ENCODE peak calls at places on chromosome 20, in ten cellular contexts. One of them, this sample, is unnamed.

GRCh38 chr20:24965065-24965919 is 16.2 kb downstream of the CST7 start:
- DNase-seq in fibroblast of lung: no peak
- DNase-seq in GM23338: no peak
- DNase-seq in spleen: peak; percentile 75
- DNase-seq in mesothelial cell of epicardium: no peak
- DNase-seq in astrocyte of the spinal cord: no peak
- DNase-seq in body of pancreas: no peak
- DNase-seq in nephron progenitor cell: no peak
- DNase-seq in neural crest cell: no peak
- DNase-seq in AG04450: no peak
- DNase-seq in this sample: no peak

GRCh38 chr20:1327827-1328679 is 886 bp downstream of the SDCBP2 start:
- DNase-seq in fibroblast of lung: no peak
- DNase-seq in GM23338: no peak
- DNase-seq in spleen: peak; percentile 50
- DNase-seq in mesothelial cell of epicardium: peak; percentile 25
- DNase-seq in astrocyte of the spinal cord: no peak
- DNase-seq in body of pancreas: no peak
- DNase-seq in nephron progenitor cell: no peak
- DNase-seq in neural crest cell: no peak
- DNase-seq in AG04450: no peak
- DNase-seq in this sample: no peak

GRCh38 chr20:19937651-19938420 is 79.3 kb upstream of the NAA20 start:
- DNase-seq in fibroblast of lung: no peak
- DNase-seq in GM23338: no peak
- DNase-seq in spleen: no peak
- DNase-seq in mesothelial cell of epicardium: no peak
- DNase-seq in astrocyte of the spinal cord: no peak
- DNase-seq in body of pancreas: no peak
- DNase-seq in nephron progenitor cell: no peak
- DNase-seq in neural crest cell: no peak
- DNase-seq in AG04450: no peak
- DNase-seq in this sample: no peak

GRCh38 chr20:59299961-59300340 is 460 bp upstream of the EDN3 start:
- DNase-seq in fibroblast of lung: no peak
- DNase-seq in GM23338: peak; percentile 14
- DNase-seq in spleen: no peak
- DNase-seq in mesothelial cell of epicardium: no peak
- DNase-seq in astrocyte of the spinal cord: no peak
- DNase-seq in body of pancreas: peak; percentile 72
- DNase-seq in nephron progenitor cell: peak; percentile 21
- DNase-seq in neural crest cell: no peak
- DNase-seq in AG04450: no peak
- DNase-seq in this sample: no peak

GRCh38 chr20:36784900-36785299 is 11.3 kb upstream of the DSN1 start:
- DNase-seq in fibroblast of lung: peak; percentile 17
- DNase-seq in GM23338: no peak
- DNase-seq in spleen: no peak
- DNase-seq in mesothelial cell of epicardium: no peak
- DNase-seq in astrocyte of the spinal cord: no peak
- DNase-seq in body of pancreas: no peak
- DNase-seq in nephron progenitor cell: no peak
- DNase-seq in neural crest cell: no peak
- DNase-seq in AG04450: no peak
- DNase-seq in this sample: no peak

GRCh38 chr20:54132612-54133433 is 41.0 kb downstream of the CYP24A1 start:
- DNase-seq in fibroblast of lung: peak; percentile 99
- DNase-seq in GM23338: peak; percentile 76
- DNase-seq in spleen: no peak
- DNase-seq in mesothelial cell of epicardium: no peak
- DNase-seq in astrocyte of the spinal cord: peak; percentile 97
- DNase-seq in body of pancreas: no peak
- DNase-seq in nephron progenitor cell: peak; percentile 8
- DNase-seq in neural crest cell: no peak
- DNase-seq in AG04450: peak; percentile 94
- DNase-seq in this sample: peak; percentile 100

GRCh38 chr20:59448828-59449444 is 148.5 kb downstream of the EDN3 start:
- DNase-seq in fibroblast of lung: no peak
- DNase-seq in GM23338: no peak
- DNase-seq in spleen: no peak
- DNase-seq in mesothelial cell of epicardium: no peak
- DNase-seq in astrocyte of the spinal cord: no peak
- DNase-seq in body of pancreas: no peak
- DNase-seq in nephron progenitor cell: no peak
- DNase-seq in neural crest cell: no peak
- DNase-seq in AG04450: no peak
- DNase-seq in this sample: peak; percentile 13

GRCh38 chr20:14830466-14830865 is 493.1 kb upstream of the FLRT3 start:
- DNase-seq in fibroblast of lung: no peak
- DNase-seq in GM23338: no peak
- DNase-seq in spleen: no peak
- DNase-seq in mesothelial cell of epicardium: no peak
- DNase-seq in astrocyte of the spinal cord: no peak
- DNase-seq in body of pancreas: no peak
- DNase-seq in nephron progenitor cell: no peak
- DNase-seq in neural crest cell: no peak
- DNase-seq in AG04450: no peak
- DNase-seq in this sample: no peak

GRCh38 chr20:58864346-58864745 is 11.8 kb downstream of the GNAS start:
- DNase-seq in fibroblast of lung: no peak
- DNase-seq in GM23338: no peak
- DNase-seq in spleen: no peak
- DNase-seq in mesothelial cell of epicardium: no peak
- DNase-seq in astrocyte of the spinal cord: no peak
- DNase-seq in body of pancreas: no peak
- DNase-seq in nephron progenitor cell: no peak
- DNase-seq in neural crest cell: no peak
- DNase-seq in AG04450: no peak
- DNase-seq in this sample: no peak

GRCh38 chr20:36344517-36345132 is 38.5 kb downstream of the DLGAP4 start:
- DNase-seq in fibroblast of lung: peak; percentile 41
- DNase-seq in GM23338: peak; percentile 95
- DNase-seq in spleen: peak; percentile 43
- DNase-seq in mesothelial cell of epicardium: peak; percentile 86
- DNase-seq in astrocyte of the spinal cord: peak; percentile 51
- DNase-seq in body of pancreas: peak; percentile 46
- DNase-seq in nephron progenitor cell: peak; percentile 88
- DNase-seq in neural crest cell: peak; percentile 62
- DNase-seq in AG04450: peak; percentile 6
- DNase-seq in this sample: peak; percentile 65

GRCh38 chr20:18288748-18289705 is 700 bp downstream of the ZNF133 start:
- DNase-seq in fibroblast of lung: peak; percentile 14
- DNase-seq in GM23338: peak; percentile 57
- DNase-seq in spleen: peak; percentile 83
- DNase-seq in mesothelial cell of epicardium: no peak
- DNase-seq in astrocyte of the spinal cord: peak; percentile 24
- DNase-seq in body of pancreas: no peak
- DNase-seq in nephron progenitor cell: peak; percentile 18
- DNase-seq in neural crest cell: no peak
- DNase-seq in AG04450: no peak
- DNase-seq in this sample: no peak

DNA sequence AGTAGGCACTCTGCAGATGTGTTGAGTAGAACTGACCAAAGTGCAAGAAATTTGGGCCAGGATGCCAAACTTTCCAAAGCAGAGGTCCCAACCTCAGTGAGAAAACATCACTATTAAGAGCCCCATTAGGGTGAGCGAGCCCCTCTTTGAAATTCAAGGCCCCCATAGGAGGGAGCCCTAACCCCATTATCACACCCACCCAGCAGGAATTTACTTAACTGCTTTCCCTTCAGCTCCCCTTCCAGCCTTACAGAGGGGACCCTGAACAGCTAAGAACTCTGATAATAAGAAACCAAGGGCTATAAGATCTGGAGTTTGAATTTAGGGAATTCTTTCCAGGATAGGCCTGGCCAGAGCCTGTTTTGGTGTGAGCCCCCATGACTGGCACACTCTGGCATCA is 130.7 kb downstream of the NFATC2 start:
- DNase-seq in fibroblast of lung: no peak
- DNase-seq in GM23338: peak; percentile 29
- DNase-seq in spleen: no peak
- DNase-seq in mesothelial cell of epicardium: no peak
- DNase-seq in astrocyte of the spinal cord: no peak
- DNase-seq in body of pancreas: no peak
- DNase-seq in nephron progenitor cell: no peak
- DNase-seq in neural crest cell: no peak
- DNase-seq in AG04450: no peak
- DNase-seq in this sample: no peak
- TF ChIP-seq CTCF in fibroblast of lung: peak; percentile 14
- TF ChIP-seq CTCF in GM23338: no peak
- TF ChIP-seq CTCF in spleen: no peak
- TF ChIP-seq CTCF in mesothelial cell of epicardium: no peak
- TF ChIP-seq CTCF in astrocyte of the spinal cord: peak; percentile 1
- TF ChIP-seq CTCF in body of pancreas: no peak
- TF ChIP-seq CTCF in nephron progenitor cell: no peak
- TF ChIP-seq CTCF in neural crest cell: no peak
- TF ChIP-seq CTCF in AG04450: no peak
- TF ChIP-seq CTCF in this sample: no peak

DNA sequence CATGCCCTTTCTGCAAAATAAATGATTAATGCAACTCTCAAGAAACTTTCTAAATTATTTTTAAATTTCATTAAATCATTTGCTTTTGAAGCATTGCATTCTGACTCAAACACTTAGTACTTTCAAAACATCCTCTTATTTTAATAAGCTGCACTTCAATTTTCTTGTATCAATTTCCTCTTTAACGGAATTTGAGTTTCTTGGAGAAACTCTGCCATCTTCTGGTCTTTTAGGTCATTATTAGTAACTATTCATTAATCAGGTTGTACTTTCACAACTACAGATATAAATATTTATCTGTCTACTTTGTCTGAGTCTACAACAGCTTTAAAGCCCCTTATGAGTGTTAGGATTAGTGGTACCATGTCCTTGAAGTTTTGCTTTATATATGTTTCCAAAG is 30.2 kb downstream of the TMX4 start:
- DNase-seq in fibroblast of lung: no peak
- DNase-seq in GM23338: no peak
- DNase-seq in spleen: no peak
- DNase-seq in mesothelial cell of epicardium: no peak
- DNase-seq in astrocyte of the spinal cord: no peak
- DNase-seq in body of pancreas: no peak
- DNase-seq in nephron progenitor cell: no peak
- DNase-seq in neural crest cell: no peak
- DNase-seq in AG04450: no peak
- DNase-seq in this sample: no peak
- TF ChIP-seq CTCF in fibroblast of lung: no peak
- TF ChIP-seq CTCF in GM23338: no peak
- TF ChIP-seq CTCF in spleen: no peak
- TF ChIP-seq CTCF in mesothelial cell of epicardium: no peak
- TF ChIP-seq CTCF in astrocyte of the spinal cord: no peak
- TF ChIP-seq CTCF in body of pancreas: peak; percentile 36
- TF ChIP-seq CTCF in nephron progenitor cell: no peak
- TF ChIP-seq CTCF in neural crest cell: no peak
- TF ChIP-seq CTCF in AG04450: no peak
- TF ChIP-seq CTCF in this sample: no peak

DNA sequence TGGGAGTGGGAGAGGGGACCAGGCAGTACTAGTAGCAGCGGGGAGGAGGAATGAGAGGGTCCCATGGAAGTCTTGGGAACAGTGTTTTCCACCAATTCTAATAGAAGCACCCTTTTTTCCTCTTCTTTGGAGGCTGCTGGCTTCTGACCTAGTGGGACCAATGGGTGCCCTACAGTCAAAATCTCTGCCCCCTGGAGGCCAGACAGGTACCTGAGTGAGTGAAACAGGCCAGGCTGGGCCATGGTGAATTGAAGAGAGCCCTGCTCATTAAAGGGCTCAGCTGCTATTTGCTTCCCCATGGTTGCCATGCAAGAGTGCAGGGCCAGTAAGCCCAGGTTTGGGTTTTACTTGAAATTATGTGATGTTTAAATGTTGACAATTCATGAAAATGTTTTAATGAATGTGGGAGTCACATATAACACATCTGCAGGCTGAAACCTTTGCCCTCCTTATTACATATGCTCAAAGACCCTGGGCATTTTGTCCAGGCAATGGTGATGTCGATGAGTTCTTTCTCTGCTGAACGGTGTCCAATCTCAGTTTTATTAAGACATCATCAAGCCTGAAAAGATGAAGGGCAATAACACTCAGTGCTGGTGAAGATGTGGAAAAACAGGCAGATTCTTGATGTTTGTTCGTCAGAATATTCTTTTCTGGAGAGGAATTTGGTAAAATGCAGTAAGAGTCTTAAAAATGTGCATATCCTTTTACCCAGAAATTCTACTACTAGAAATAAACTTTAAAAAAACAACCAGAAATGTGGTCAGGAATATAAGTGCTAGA is 42.3 kb upstream of the OCSTAMP start:
- DNase-seq in fibroblast of lung: no peak
- DNase-seq in GM23338: peak; percentile 70
- DNase-seq in spleen: no peak
- DNase-seq in mesothelial cell of epicardium: no peak
- DNase-seq in astrocyte of the spinal cord: no peak
- DNase-seq in body of pancreas: no peak
- DNase-seq in nephron progenitor cell: no peak
- DNase-seq in neural crest cell: no peak
- DNase-seq in AG04450: no peak
- DNase-seq in this sample: no peak
- TF ChIP-seq CTCF in fibroblast of lung: no peak
- TF ChIP-seq CTCF in GM23338: peak; percentile 63
- TF ChIP-seq CTCF in spleen: no peak
- TF ChIP-seq CTCF in mesothelial cell of epicardium: no peak
- TF ChIP-seq CTCF in astrocyte of the spinal cord: no peak
- TF ChIP-seq CTCF in body of pancreas: no peak
- TF ChIP-seq CTCF in nephron progenitor cell: no peak
- TF ChIP-seq CTCF in neural crest cell: no peak
- TF ChIP-seq CTCF in AG04450: no peak
- TF ChIP-seq CTCF in this sample: no peak

GRCh38 chr20:12575352-12576095 is 433.2 kb upstream of the SPTLC3 start:
- DNase-seq in fibroblast of lung: no peak
- DNase-seq in GM23338: no peak
- DNase-seq in spleen: no peak
- DNase-seq in mesothelial cell of epicardium: no peak
- DNase-seq in astrocyte of the spinal cord: no peak
- DNase-seq in body of pancreas: peak; percentile 67
- DNase-seq in nephron progenitor cell: no peak
- DNase-seq in neural crest cell: no peak
- DNase-seq in AG04450: no peak
- DNase-seq in this sample: no peak

GRCh38 chr20:12564982-12565381 is 443.8 kb upstream of the SPTLC3 start:
- DNase-seq in fibroblast of lung: no peak
- DNase-seq in GM23338: no peak
- DNase-seq in spleen: no peak
- DNase-seq in mesothelial cell of epicardium: no peak
- DNase-seq in astrocyte of the spinal cord: no peak
- DNase-seq in body of pancreas: no peak
- DNase-seq in nephron progenitor cell: no peak
- DNase-seq in neural crest cell: no peak
- DNase-seq in AG04450: no peak
- DNase-seq in this sample: no peak

GRCh38 chr20:12566596-12566995 is 442.2 kb upstream of the SPTLC3 start:
- DNase-seq in fibroblast of lung: no peak
- DNase-seq in GM23338: no peak
- DNase-seq in spleen: no peak
- DNase-seq in mesothelial cell of epicardium: no peak
- DNase-seq in astrocyte of the spinal cord: no peak
- DNase-seq in body of pancreas: no peak
- DNase-seq in nephron progenitor cell: no peak
- DNase-seq in neural crest cell: no peak
- DNase-seq in AG04450: no peak
- DNase-seq in this sample: no peak

GRCh38 chr20:12573428-12573827 is 435.3 kb upstream of the SPTLC3 start:
- DNase-seq in fibroblast of lung: no peak
- DNase-seq in GM23338: no peak
- DNase-seq in spleen: no peak
- DNase-seq in mesothelial cell of epicardium: no peak
- DNase-seq in astrocyte of the spinal cord: no peak
- DNase-seq in body of pancreas: no peak
- DNase-seq in nephron progenitor cell: no peak
- DNase-seq in neural crest cell: no peak
- DNase-seq in AG04450: no peak
- DNase-seq in this sample: no peak

GRCh38 chr20:12570371-12570770 is 438.4 kb upstream of the SPTLC3 start:
- DNase-seq in fibroblast of lung: no peak
- DNase-seq in GM23338: peak; percentile 87
- DNase-seq in spleen: no peak
- DNase-seq in mesothelial cell of epicardium: no peak
- DNase-seq in astrocyte of the spinal cord: no peak
- DNase-seq in body of pancreas: no peak
- DNase-seq in nephron progenitor cell: peak; percentile 34
- DNase-seq in neural crest cell: peak; percentile 26
- DNase-seq in AG04450: no peak
- DNase-seq in this sample: no peak
- TF ChIP-seq CTCF in fibroblast of lung: no peak
- TF ChIP-seq CTCF in GM23338: peak; percentile 96
- TF ChIP-seq CTCF in spleen: no peak
- TF ChIP-seq CTCF in mesothelial cell of epicardium: no peak
- TF ChIP-seq CTCF in astrocyte of the spinal cord: peak; percentile 35
- TF ChIP-seq CTCF in body of pancreas: no peak
- TF ChIP-seq CTCF in nephron progenitor cell: peak; percentile 48
- TF ChIP-seq CTCF in neural crest cell: peak; percentile 65
- TF ChIP-seq CTCF in AG04450: no peak
- TF ChIP-seq CTCF in this sample: peak; percentile 51

This sample was measured in PC-9.